ENCODE peak calls at places on chromosomes 13 and 19, in seven cellular contexts. L is A549, Z is AG04449, U is left ventricle myocardium inferior, W is PC-3, N is GM23338, I is GM12878. R is an unnamed sample.

GRCh38 chr19:18967358-18968146 is 26.5 kb upstream of the HOMER3 start:
- DNase-seq in L (peak), W (peak), N (peak), U (peak), I (no peak), Z (no peak), R (peak)

GRCh38 chr19:343451-343931 is 1.1 kb downstream of the MIER2 start:
- DNase-seq in I (no peak), W (no peak), U (no peak), L (no peak), N (peak), Z (no peak), R (peak)

GRCh38 chr13:99265162-99265822 is 7.1 kb upstream of the GPR18 start:
- DNase-seq in U (no peak), Z (no peak), N (no peak), L (no peak), W (no peak), I (no peak), R (no peak)

GRCh38 chr19:1551068-1552040 is 16.8 kb downstream of the MEX3D start:
- DNase-seq in N (no peak), U (no peak), Z (no peak), L (no peak), I (no peak), W (no peak), R (no peak)

GRCh38 chr19:52343548-52343947 is 7.5 kb downstream of the ZNF610 start:
- DNase-seq in U (peak), L (peak), N (peak), Z (no peak), W (peak), I (no peak), R (peak)

GRCh38 chr19:16899566-16900075 is 10.8 kb downstream of the F2RL3 start:
- DNase-seq in U (no peak), W (peak), L (peak), I (no peak), Z (no peak), N (peak), R (peak)

GRCh38 chr13:111006508-111007031 is 91.7 kb upstream of the ANKRD10 start:
- DNase-seq in U (peak), I (no peak), Z (peak), N (peak), W (no peak), L (no peak), R (no peak)

GRCh38 chr13:35714096-35714495 is 237.6 kb upstream of the MAB21L1 start:
- DNase-seq in U (no peak), N (no peak), W (no peak), L (no peak), Z (no peak), I (no peak), R (no peak)

GRCh38 chr13:48504606-48505369 is 28.1 kb downstream of the RCBTB2 start:
- DNase-seq in W (no peak), Z (no peak), N (peak), L (no peak), U (no peak), I (no peak), R (no peak)

GRCh38 chr19:53192771-53193533 is at the start of gene ZNF665:
- DNase-seq in Z (no peak), I (no peak), U (peak), N (peak), L (no peak), W (peak), R (no peak)

GRCh38 chr13:94305463-94305862 is 174.0 kb downstream of the DCT start:
- DNase-seq in Z (no peak), W (peak), N (no peak), U (no peak), I (no peak), L (peak), R (peak)

GRCh38 chr13:51829236-51829899 is 15.6 kb downstream of the TMEM272 start:
- DNase-seq in I (no peak), Z (no peak), W (no peak), U (no peak), N (no peak), L (no peak), R (no peak)

GRCh38 chr13:27923794-27924528 is 4.2 kb downstream of the PDX1 start:
- DNase-seq in W (no peak), N (peak), Z (no peak), U (no peak), I (no peak), L (no peak), R (no peak)

GRCh38 chr13:92122454-92122853 is 724.0 kb downstream of the GPC5 start:
- DNase-seq in Z (no peak), N (no peak), L (no peak), I (no peak), U (no peak), W (no peak), R (peak)

GRCh38 chr13:43865892-43866291 is 13.6 kb downstream of the CCDC122 start:
- DNase-seq in U (no peak), N (no peak), Z (no peak), W (peak), I (no peak), L (peak), R (peak)

GRCh38 chr13:99425485-99426341 is 75.6 kb upstream of the TM9SF2 start:
- DNase-seq in L (no peak), W (no peak), U (peak), N (no peak), Z (no peak), I (peak), R (no peak)

GRCh38 chr13:61111529-61111928 is 304.1 kb downstream of the PCDH20 start:
- DNase-seq in L (no peak), I (no peak), U (no peak), N (no peak), W (no peak), Z (no peak), R (no peak)

GRCh38 chr13:82657471-82657870 is 1224.8 kb downstream of the SLITRK1 start:
- DNase-seq in U (no peak), L (no peak), N (no peak), Z (no peak), I (no peak), W (no peak), R (no peak)

GRCh38 chr13:57925250-57925649 is 293.7 kb downstream of the PCDH17 start:
- DNase-seq in L (no peak), Z (no peak), W (peak), U (no peak), N (no peak), I (no peak), R (peak)
- TF ChIP-seq CTCF in L (no peak), Z (no peak), W (no peak), U (peak), N (no peak), I (peak), R (peak)

DNA sequence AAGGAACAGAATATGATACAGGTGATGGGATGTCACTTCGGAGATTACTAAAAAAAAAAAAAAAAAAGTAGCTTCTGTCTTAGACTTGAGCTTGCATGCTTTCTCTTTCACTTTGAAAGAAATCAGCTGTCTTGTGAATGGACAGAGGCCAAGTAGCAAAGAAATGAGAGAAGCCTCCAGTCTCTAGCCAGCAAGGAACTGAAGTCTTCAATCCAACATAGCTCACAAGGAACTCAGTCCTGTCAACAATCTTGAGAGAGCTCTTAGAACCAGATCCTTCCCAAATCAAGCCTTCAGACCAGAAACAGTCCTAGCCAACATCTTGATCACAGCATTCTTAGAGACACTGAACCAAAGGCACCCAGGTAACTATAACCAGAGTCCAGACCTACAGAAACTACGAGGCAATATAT is 7.7 kb downstream of the N4BP2L2 start:
- DNase-seq in I (peak), N (peak), L (no peak), Z (peak), W (no peak), U (no peak), R (peak)
- TF ChIP-seq CTCF in I (no peak), N (no peak), L (no peak), Z (no peak), W (no peak), U (no peak), R (no peak)

GRCh38 chr19:32357720-32358119 is 12.3 kb downstream of the ZNF507 start:
- DNase-seq in W (peak), I (no peak), Z (no peak), L (peak), U (no peak), N (no peak), R (no peak)
- TF ChIP-seq CTCF in W (peak), I (no peak), Z (no peak), L (peak), U (peak), N (peak), R (no peak)

GRCh38 chr13:30752991-30753616 is 17.8 kb downstream of the ALOX5AP start:
- DNase-seq in Z (no peak), L (no peak), U (no peak), W (no peak), I (no peak), N (no peak), R (no peak)

GRCh38 chr13:30751183-30751933 is 16.0 kb downstream of the ALOX5AP start:
- DNase-seq in Z (no peak), W (no peak), I (no peak), U (no peak), N (no peak), L (no peak), R (no peak)

GRCh38 chr13:30750036-30750435 is 14.7 kb downstream of the ALOX5AP start:
- DNase-seq in W (no peak), N (no peak), Z (no peak), U (no peak), I (no peak), L (no peak), R (no peak)

GRCh38 chr13:30755678-30756077 is 20.3 kb downstream of the ALOX5AP start:
- DNase-seq in U (no peak), L (no peak), W (no peak), I (no peak), N (no peak), Z (no peak), R (no peak)

DNA sequence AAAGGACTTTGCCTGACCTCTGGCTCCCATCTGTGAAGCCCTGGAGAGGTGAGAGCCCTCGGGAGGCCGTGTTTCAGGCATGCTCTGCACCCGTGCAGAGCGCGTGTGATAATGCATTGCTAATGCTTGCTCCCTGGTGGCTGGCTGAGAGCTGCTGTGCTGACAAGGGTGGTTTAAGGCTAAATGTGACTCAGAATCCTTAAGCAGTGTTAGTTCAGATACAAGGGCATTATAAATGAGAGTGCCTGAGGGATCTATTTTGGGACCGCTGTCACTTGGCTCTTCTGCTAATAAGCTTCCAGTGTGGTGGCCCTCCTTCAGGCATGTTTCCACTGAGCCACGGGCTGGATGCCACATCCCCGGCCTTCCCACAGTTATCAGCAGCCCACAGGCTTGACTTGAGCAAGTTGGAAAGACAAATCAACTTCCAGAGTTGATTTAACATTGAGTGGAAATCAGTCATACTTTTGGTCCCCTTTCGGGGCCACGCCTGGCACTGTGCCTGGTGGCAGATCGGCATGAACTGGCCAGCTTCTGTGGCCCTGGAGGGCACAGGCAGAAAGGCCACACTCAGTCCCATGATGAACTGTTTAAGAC is 17.0 kb downstream of the ALOX5AP start:
- DNase-seq in N (no peak), W (no peak), Z (no peak), L (no peak), I (no peak), U (peak), R (no peak)
- TF ChIP-seq CTCF in N (no peak), W (no peak), Z (no peak), L (no peak), I (no peak), U (no peak), R (no peak)

GRCh38 chr19:12736854-12737665 is at the start of gene GET3:
- DNase-seq in L (peak), I (peak), Z (peak), N (peak), U (peak), W (peak), R (peak)

GRCh38 chr19:12733907-12734214 is 623 bp downstream of the TRIR start:
- DNase-seq in L (no peak), W (no peak), N (no peak), Z (no peak), U (no peak), I (no peak), R (no peak)

GRCh38 chr19:12730054-12730453 is 4.4 kb downstream of the TRIR start:
- DNase-seq in L (no peak), I (no peak), N (no peak), U (no peak), Z (no peak), W (no peak), R (no peak)

GRCh38 chr19:12731337-12731736 is 3.1 kb downstream of the TRIR start:
- DNase-seq in W (no peak), Z (no peak), I (no peak), N (no peak), U (no peak), L (no peak), R (no peak)

DNA sequence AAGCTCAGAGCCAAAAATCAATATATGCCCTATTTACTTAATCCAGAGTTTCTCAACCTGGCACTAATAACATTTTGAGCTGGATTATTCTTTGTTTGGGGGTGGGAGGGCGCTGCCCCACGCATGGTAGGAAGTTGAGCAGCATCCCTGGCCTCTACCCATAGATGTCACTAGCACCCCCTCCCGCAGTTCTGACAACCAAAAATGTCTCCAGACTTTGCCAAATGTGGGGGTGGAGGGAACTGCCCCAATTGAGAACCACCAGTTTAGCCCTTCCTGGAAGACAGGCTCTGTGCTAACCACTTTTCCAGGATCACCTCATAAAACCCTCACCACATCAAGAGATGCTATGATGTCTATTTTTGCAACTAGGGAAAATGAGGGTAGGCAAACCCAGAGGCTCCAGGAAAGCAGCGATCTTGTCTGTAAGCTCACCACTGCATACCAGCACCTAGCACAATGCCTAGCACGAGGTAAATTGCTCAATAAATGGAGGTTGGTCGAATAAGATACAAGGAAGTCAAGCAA is 1.1 kb downstream of the TRIR start:
- DNase-seq in I (no peak), W (peak), N (peak), U (no peak), Z (no peak), L (peak), R (peak)
- TF ChIP-seq CTCF in I (peak), W (peak), N (peak), U (no peak), Z (peak), L (peak), R (peak)